ENCODE peak calls at places on chromosomes 16 and 17, in ten cellular contexts. One of them, this sample, is unnamed.

GRCh38 chr16:55499951-55500350 is 8.9 kb upstream of the LPCAT2 start:
- DNase-seq in AG20443: peak; percentile 91
- DNase-seq in activated naive CD4-positive, alpha-beta T cell treated with anti-CD3 and anti-CD28 coated beads, Interleukin-2, amount 10 ng/mL, durations not matched to agents 7 days and 5 days: peak; percentile 40
- DNase-seq in NCI-H1105: no peak
- DNase-seq in choroid plexus epithelial cell: peak; percentile 98
- DNase-seq in naive thymus-derived CD4-positive, alpha-beta T cell: peak; percentile 4
- DNase-seq in NB4: peak; percentile 69
- DNase-seq in T follicular helper cell: no peak
- DNase-seq in nucleus accumbens: no peak
- DNase-seq in AG04450: peak; percentile 98
- DNase-seq in this sample: peak; percentile 99

GRCh38 chr16:27217256-27217655 is 13.9 kb downstream of the KDM8 start:
- DNase-seq in AG20443: peak; percentile 79
- DNase-seq in activated naive CD4-positive, alpha-beta T cell treated with anti-CD3 and anti-CD28 coated beads, Interleukin-2, amount 10 ng/mL, durations not matched to agents 7 days and 5 days: no peak
- DNase-seq in NCI-H1105: no peak
- DNase-seq in choroid plexus epithelial cell: peak; percentile 84
- DNase-seq in naive thymus-derived CD4-positive, alpha-beta T cell: no peak
- DNase-seq in NB4: no peak
- DNase-seq in T follicular helper cell: no peak
- DNase-seq in nucleus accumbens: peak; percentile 34
- DNase-seq in AG04450: no peak
- DNase-seq in this sample: no peak

GRCh38 chr16:80683646-80684045 is 120.8 kb downstream of the CDYL2 start:
- DNase-seq in AG20443: no peak
- DNase-seq in activated naive CD4-positive, alpha-beta T cell treated with anti-CD3 and anti-CD28 coated beads, Interleukin-2, amount 10 ng/mL, durations not matched to agents 7 days and 5 days: no peak
- DNase-seq in NCI-H1105: no peak
- DNase-seq in choroid plexus epithelial cell: no peak
- DNase-seq in naive thymus-derived CD4-positive, alpha-beta T cell: no peak
- DNase-seq in NB4: no peak
- DNase-seq in T follicular helper cell: no peak
- DNase-seq in nucleus accumbens: no peak
- DNase-seq in AG04450: no peak
- DNase-seq in this sample: no peak

GRCh38 chr17:83012161-83012800 is 67.1 kb upstream of the METRNL start:
- DNase-seq in AG20443: no peak
- DNase-seq in activated naive CD4-positive, alpha-beta T cell treated with anti-CD3 and anti-CD28 coated beads, Interleukin-2, amount 10 ng/mL, durations not matched to agents 7 days and 5 days: no peak
- DNase-seq in NCI-H1105: no peak
- DNase-seq in choroid plexus epithelial cell: no peak
- DNase-seq in naive thymus-derived CD4-positive, alpha-beta T cell: no peak
- DNase-seq in NB4: no peak
- DNase-seq in T follicular helper cell: no peak
- DNase-seq in nucleus accumbens: no peak
- DNase-seq in AG04450: no peak
- DNase-seq in this sample: no peak

GRCh38 chr16:26363581-26363980 is 671.8 kb downstream of the HS3ST4 start:
- DNase-seq in AG20443: no peak
- DNase-seq in activated naive CD4-positive, alpha-beta T cell treated with anti-CD3 and anti-CD28 coated beads, Interleukin-2, amount 10 ng/mL, durations not matched to agents 7 days and 5 days: no peak
- DNase-seq in NCI-H1105: no peak
- DNase-seq in choroid plexus epithelial cell: no peak
- DNase-seq in naive thymus-derived CD4-positive, alpha-beta T cell: no peak
- DNase-seq in NB4: no peak
- DNase-seq in T follicular helper cell: no peak
- DNase-seq in nucleus accumbens: no peak
- DNase-seq in AG04450: no peak
- DNase-seq in this sample: no peak

GRCh38 chr17:45334701-45335677 is 18.2 kb upstream of the MAP3K14 start:
- DNase-seq in AG20443: no peak
- DNase-seq in activated naive CD4-positive, alpha-beta T cell treated with anti-CD3 and anti-CD28 coated beads, Interleukin-2, amount 10 ng/mL, durations not matched to agents 7 days and 5 days: no peak
- DNase-seq in NCI-H1105: no peak
- DNase-seq in choroid plexus epithelial cell: no peak
- DNase-seq in naive thymus-derived CD4-positive, alpha-beta T cell: no peak
- DNase-seq in NB4: no peak
- DNase-seq in T follicular helper cell: no peak
- DNase-seq in nucleus accumbens: no peak
- DNase-seq in AG04450: no peak
- DNase-seq in this sample: no peak

GRCh38 chr17:82687375-82687861 is 11.1 kb downstream of the RAB40B start:
- DNase-seq in AG20443: no peak
- DNase-seq in activated naive CD4-positive, alpha-beta T cell treated with anti-CD3 and anti-CD28 coated beads, Interleukin-2, amount 10 ng/mL, durations not matched to agents 7 days and 5 days: no peak
- DNase-seq in NCI-H1105: no peak
- DNase-seq in choroid plexus epithelial cell: no peak
- DNase-seq in naive thymus-derived CD4-positive, alpha-beta T cell: no peak
- DNase-seq in NB4: no peak
- DNase-seq in T follicular helper cell: no peak
- DNase-seq in nucleus accumbens: peak; percentile 49
- DNase-seq in AG04450: no peak
- DNase-seq in this sample: no peak

GRCh38 chr16:67844441-67844840 is 2.3 kb upstream of the NUTF2 start:
- DNase-seq in AG20443: peak; percentile 46
- DNase-seq in activated naive CD4-positive, alpha-beta T cell treated with anti-CD3 and anti-CD28 coated beads, Interleukin-2, amount 10 ng/mL, durations not matched to agents 7 days and 5 days: no peak
- DNase-seq in NCI-H1105: no peak
- DNase-seq in choroid plexus epithelial cell: peak; percentile 61
- DNase-seq in naive thymus-derived CD4-positive, alpha-beta T cell: no peak
- DNase-seq in NB4: no peak
- DNase-seq in T follicular helper cell: no peak
- DNase-seq in nucleus accumbens: no peak
- DNase-seq in AG04450: no peak
- DNase-seq in this sample: no peak

GRCh38 chr16:55046513-55046912 is 115.8 kb downstream of the IRX5 start:
- DNase-seq in AG20443: no peak
- DNase-seq in activated naive CD4-positive, alpha-beta T cell treated with anti-CD3 and anti-CD28 coated beads, Interleukin-2, amount 10 ng/mL, durations not matched to agents 7 days and 5 days: no peak
- DNase-seq in NCI-H1105: no peak
- DNase-seq in choroid plexus epithelial cell: no peak
- DNase-seq in naive thymus-derived CD4-positive, alpha-beta T cell: no peak
- DNase-seq in NB4: no peak
- DNase-seq in T follicular helper cell: no peak
- DNase-seq in nucleus accumbens: no peak
- DNase-seq in AG04450: no peak
- DNase-seq in this sample: no peak

GRCh38 chr17:18213666-18214270 is 11.7 kb upstream of the LLGL1 start:
- DNase-seq in AG20443: no peak
- DNase-seq in activated naive CD4-positive, alpha-beta T cell treated with anti-CD3 and anti-CD28 coated beads, Interleukin-2, amount 10 ng/mL, durations not matched to agents 7 days and 5 days: no peak
- DNase-seq in NCI-H1105: no peak
- DNase-seq in choroid plexus epithelial cell: no peak
- DNase-seq in naive thymus-derived CD4-positive, alpha-beta T cell: no peak
- DNase-seq in NB4: no peak
- DNase-seq in T follicular helper cell: no peak
- DNase-seq in nucleus accumbens: no peak
- DNase-seq in AG04450: no peak
- DNase-seq in this sample: no peak

GRCh38 chr16:56895813-56896212 is 30.8 kb downstream of the SLC12A3 start:
- DNase-seq in AG20443: no peak
- DNase-seq in activated naive CD4-positive, alpha-beta T cell treated with anti-CD3 and anti-CD28 coated beads, Interleukin-2, amount 10 ng/mL, durations not matched to agents 7 days and 5 days: no peak
- DNase-seq in NCI-H1105: no peak
- DNase-seq in choroid plexus epithelial cell: no peak
- DNase-seq in naive thymus-derived CD4-positive, alpha-beta T cell: no peak
- DNase-seq in NB4: no peak
- DNase-seq in T follicular helper cell: no peak
- DNase-seq in nucleus accumbens: no peak
- DNase-seq in AG04450: no peak
- DNase-seq in this sample: no peak

GRCh38 chr17:4551796-4552525 is 3.2 kb downstream of the MYBBP1A start:
- DNase-seq in AG20443: no peak
- DNase-seq in activated naive CD4-positive, alpha-beta T cell treated with anti-CD3 and anti-CD28 coated beads, Interleukin-2, amount 10 ng/mL, durations not matched to agents 7 days and 5 days: no peak
- DNase-seq in NCI-H1105: no peak
- DNase-seq in choroid plexus epithelial cell: no peak
- DNase-seq in naive thymus-derived CD4-positive, alpha-beta T cell: no peak
- DNase-seq in NB4: no peak
- DNase-seq in T follicular helper cell: no peak
- DNase-seq in nucleus accumbens: no peak
- DNase-seq in AG04450: no peak
- DNase-seq in this sample: no peak

GRCh38 chr16:57645691-57646387 is 17.4 kb downstream of the ADGRG1 start:
- DNase-seq in AG20443: peak; percentile 71
- DNase-seq in activated naive CD4-positive, alpha-beta T cell treated with anti-CD3 and anti-CD28 coated beads, Interleukin-2, amount 10 ng/mL, durations not matched to agents 7 days and 5 days: no peak
- DNase-seq in NCI-H1105: no peak
- DNase-seq in choroid plexus epithelial cell: no peak
- DNase-seq in naive thymus-derived CD4-positive, alpha-beta T cell: no peak
- DNase-seq in NB4: no peak
- DNase-seq in T follicular helper cell: no peak
- DNase-seq in nucleus accumbens: no peak
- DNase-seq in AG04450: no peak
- DNase-seq in this sample: no peak

GRCh38 chr17:49850772-49851386 is 3.0 kb upstream of the TAC4 start:
- DNase-seq in AG20443: peak; percentile 61
- DNase-seq in activated naive CD4-positive, alpha-beta T cell treated with anti-CD3 and anti-CD28 coated beads, Interleukin-2, amount 10 ng/mL, durations not matched to agents 7 days and 5 days: peak; percentile 41
- DNase-seq in NCI-H1105: no peak
- DNase-seq in choroid plexus epithelial cell: no peak
- DNase-seq in naive thymus-derived CD4-positive, alpha-beta T cell: peak; percentile 23
- DNase-seq in NB4: peak; percentile 75
- DNase-seq in T follicular helper cell: no peak
- DNase-seq in nucleus accumbens: no peak
- DNase-seq in AG04450: no peak
- DNase-seq in this sample: no peak

GRCh38 chr17:29155235-29155965 is 24.8 kb downstream of the MYO18A start:
- DNase-seq in AG20443: peak; percentile 72
- DNase-seq in activated naive CD4-positive, alpha-beta T cell treated with anti-CD3 and anti-CD28 coated beads, Interleukin-2, amount 10 ng/mL, durations not matched to agents 7 days and 5 days: peak; percentile 70
- DNase-seq in NCI-H1105: no peak
- DNase-seq in choroid plexus epithelial cell: peak; percentile 58
- DNase-seq in naive thymus-derived CD4-positive, alpha-beta T cell: no peak
- DNase-seq in NB4: peak; percentile 85
- DNase-seq in T follicular helper cell: no peak
- DNase-seq in nucleus accumbens: no peak
- DNase-seq in AG04450: no peak
- DNase-seq in this sample: no peak

This sample was measured in AG04449.